ENCODE peak calls at places on chromosome 20, in five cellular contexts. M is HT1080, N is endodermal cell, T is cardiac fibroblast, S is GM04504. P is an unnamed sample.

GRCh38 chr20:5030348-5031205 is 29.3 kb upstream of the SLC23A2 start:
- DNase-seq in M (no peak), N (no peak), T (no peak), S (no peak), P (no peak)

GRCh38 chr20:50561379-50562078 is 51.3 kb downstream of the PTPN1 start:
- DNase-seq in M (peak), N (no peak), T (peak), S (peak), P (no peak)

GRCh38 chr20:58976095-58976730 is 4.8 kb upstream of the NELFCD start:
- DNase-seq in M (peak), N (no peak), T (no peak), S (no peak), P (peak)

GRCh38 chr20:55437778-55438417 is 567.4 kb downstream of the CBLN4 start:
- DNase-seq in M (no peak), N (no peak), T (no peak), S (no peak), P (no peak)

GRCh38 chr20:4808872-4809271 is 87.2 kb downstream of the PRND start:
- DNase-seq in M (no peak), N (no peak), T (no peak), S (no peak), P (no peak)

GRCh38 chr20:59810376-59811187 is 122.9 kb downstream of the SYCP2 start:
- DNase-seq in M (no peak), N (peak), T (no peak), S (no peak), P (peak)

GRCh38 chr20:32201296-32201976 is 6.1 kb downstream of the PLAGL2 start:
- DNase-seq in M (no peak), N (no peak), T (peak), S (no peak), P (no peak)

GRCh38 chr20:62122659-62123449 is 579 bp downstream of the LSM14B start:
- DNase-seq in M (no peak), N (peak), T (peak), S (no peak), P (peak)

GRCh38 chr20:61595216-61595615 is 343.2 kb downstream of the CDH4 start:
- DNase-seq in M (no peak), N (no peak), T (no peak), S (no peak), P (no peak)

GRCh38 chr20:37852666-37853065 is 50.3 kb upstream of the VSTM2L start:
- DNase-seq in M (peak), N (no peak), T (no peak), S (no peak), P (no peak)

GRCh38 chr20:57999465-58000111 is 228.9 kb downstream of the ANKRD60 start:
- DNase-seq in M (no peak), N (peak), T (no peak), S (no peak), P (no peak)

P was measured in ecto neural progenitor cell.